ENCODE peak calls at places on chromosomes 7 and 10, in six cellular contexts. Z, I, E, S, K and R are unnamed samples.

GRCh38 chr10:132175907-132176581 is 10.7 kb upstream of the DPYSL4 start:
- DNase-seq in Z (peak), I (no peak), E (peak), S (no peak), K (no peak), R (no peak)

GRCh38 chr7:47337021-47337492 is 244.9 kb downstream of the TNS3 start:
- DNase-seq in Z (no peak), I (no peak), E (no peak), S (no peak), K (no peak), R (no peak)

GRCh38 chr10:50260791-50261281 is 9.5 kb upstream of the ASAH2 start:
- DNase-seq in Z (peak), I (no peak), E (no peak), S (peak), K (no peak), R (no peak)

GRCh38 chr10:69449841-69450240 is 1.4 kb upstream of the TSPAN15 start:
- DNase-seq in Z (peak), I (peak), E (peak), S (no peak), K (peak), R (peak)

GRCh38 chr7:15558747-15559146 is 3.1 kb downstream of the AGMO start:
- DNase-seq in Z (no peak), I (no peak), E (no peak), S (no peak), K (no peak), R (no peak)

GRCh38 chr10:16756561-16757221 is 60.5 kb downstream of the RSU1 start:
- DNase-seq in Z (no peak), I (no peak), E (no peak), S (no peak), K (no peak), R (no peak)

GRCh38 chr7:131381069-131381838 is 53.6 kb downstream of the MKLN1 start:
- DNase-seq in Z (no peak), I (no peak), E (no peak), S (no peak), K (no peak), R (no peak)

GRCh38 chr10:14032406-14032998 is 298.2 kb downstream of the FRMD4A start:
- DNase-seq in Z (no peak), I (peak), E (peak), S (no peak), K (peak), R (no peak)

GRCh38 chr10:113751116-113751728 is at the start of gene PLEKHS1:
- DNase-seq in Z (no peak), I (no peak), E (no peak), S (no peak), K (no peak), R (no peak)

GRCh38 chr7:55031075-55031474 is 12.3 kb downstream of the EGFR start:
- DNase-seq in Z (peak), I (no peak), E (no peak), S (no peak), K (no peak), R (no peak)

GRCh38 chr10:86964061-86964846 is 4.0 kb upstream of the ADIRF start:
- DNase-seq in Z (no peak), I (no peak), E (peak), S (no peak), K (no peak), R (no peak)

GRCh38 chr7:2958416-2959342 is 85.0 kb downstream of the CARD11 start:
- DNase-seq in Z (no peak), I (no peak), E (no peak), S (no peak), K (no peak), R (no peak)

GRCh38 chr7:44235582-44236332 is 35.0 kb downstream of the YKT6 start:
- DNase-seq in Z (no peak), I (no peak), E (peak), S (no peak), K (no peak), R (no peak)

GRCh38 chr7:33040803-33041516 is 21.6 kb downstream of the NT5C3A start:
- DNase-seq in Z (no peak), I (no peak), E (no peak), S (peak), K (no peak), R (peak)

GRCh38 chr10:7153750-7154149 is 257.1 kb downstream of the SFMBT2 start:
- DNase-seq in Z (no peak), I (no peak), E (no peak), S (no peak), K (no peak), R (peak)

GRCh38 chr7:99984593-99984992 is 8.8 kb upstream of the AZGP1 start:
- DNase-seq in Z (no peak), I (no peak), E (no peak), S (no peak), K (no peak), R (no peak)

GRCh38 chr10:67664936-67665335 is 31.1 kb downstream of the CTNNA3 start:
- DNase-seq in Z (no peak), I (no peak), E (no peak), S (no peak), K (no peak), R (no peak)

GRCh38 chr10:127405221-127405620 is 143.9 kb upstream of the NPS start:
- DNase-seq in Z (no peak), I (no peak), E (no peak), S (no peak), K (no peak), R (no peak)

GRCh38 chr7:2734761-2735571 is 47.0 kb downstream of the AMZ1 start:
- DNase-seq in Z (no peak), I (no peak), E (no peak), S (no peak), K (peak), R (peak)

GRCh38 chr10:35834916-35835499 is 192.9 kb upstream of the FZD8 start:
- DNase-seq in Z (no peak), I (no peak), E (no peak), S (no peak), K (no peak), R (no peak)

GRCh38 chr10:77006836-77007511 is 630.6 kb downstream of the KCNMA1 start:
- DNase-seq in Z (no peak), I (no peak), E (no peak), S (no peak), K (no peak), R (no peak)

GRCh38 chr10:127525686-127526085 is 23.4 kb upstream of the NPS start:
- DNase-seq in Z (no peak), I (no peak), E (no peak), S (no peak), K (no peak), R (no peak)

GRCh38 chr10:132314336-132314735 is 6.6 kb upstream of the STK32C start:
- DNase-seq in Z (no peak), I (no peak), E (no peak), S (no peak), K (no peak), R (no peak)

GRCh38 chr10:117587036-117587435 is 44.5 kb downstream of the EMX2 start:
- DNase-seq in Z (no peak), I (no peak), E (no peak), S (no peak), K (no peak), R (no peak)

GRCh38 chr10:75208177-75208576 is 2.4 kb upstream of the VDAC2 start:
- DNase-seq in Z (no peak), I (no peak), E (no peak), S (no peak), K (no peak), R (no peak)
- TF ChIP-seq GABPA in Z (no peak), I (no peak), E (no peak), S (no peak), K (no peak), R (no peak)

GRCh38 chr7:11831727-11832495 is at the start of gene THSD7A:
- DNase-seq in Z (peak), I (peak), E (peak), S (no peak), K (no peak), R (no peak)
- TF ChIP-seq GABPA in Z (no peak), I (no peak), E (no peak), S (no peak), K (no peak), R (no peak)

DNA sequence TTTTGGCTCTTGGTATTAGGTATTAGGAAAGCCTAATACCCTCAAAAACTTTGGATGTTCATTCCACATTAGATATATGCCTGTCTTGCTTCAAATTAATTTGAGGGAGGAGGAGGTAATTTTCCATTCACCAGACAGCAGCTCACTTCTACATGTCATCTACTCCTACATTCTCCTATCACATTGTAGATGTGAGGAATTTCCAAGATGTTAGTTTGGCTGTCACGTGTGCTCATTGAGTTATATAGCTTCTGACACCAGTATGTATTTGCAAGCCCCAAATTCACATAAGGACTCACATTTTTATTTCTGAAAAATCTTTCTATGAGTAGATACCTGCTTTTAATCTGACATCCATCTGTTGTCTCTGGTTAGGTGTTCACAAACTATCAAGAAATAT is 22.5 kb upstream of the SMKR1 start:
- DNase-seq in Z (no peak), I (no peak), E (no peak), S (no peak), K (no peak), R (no peak)
- TF ChIP-seq GABPA in Z (no peak), I (no peak), E (no peak), S (no peak), K (no peak), R (no peak)

DNA sequence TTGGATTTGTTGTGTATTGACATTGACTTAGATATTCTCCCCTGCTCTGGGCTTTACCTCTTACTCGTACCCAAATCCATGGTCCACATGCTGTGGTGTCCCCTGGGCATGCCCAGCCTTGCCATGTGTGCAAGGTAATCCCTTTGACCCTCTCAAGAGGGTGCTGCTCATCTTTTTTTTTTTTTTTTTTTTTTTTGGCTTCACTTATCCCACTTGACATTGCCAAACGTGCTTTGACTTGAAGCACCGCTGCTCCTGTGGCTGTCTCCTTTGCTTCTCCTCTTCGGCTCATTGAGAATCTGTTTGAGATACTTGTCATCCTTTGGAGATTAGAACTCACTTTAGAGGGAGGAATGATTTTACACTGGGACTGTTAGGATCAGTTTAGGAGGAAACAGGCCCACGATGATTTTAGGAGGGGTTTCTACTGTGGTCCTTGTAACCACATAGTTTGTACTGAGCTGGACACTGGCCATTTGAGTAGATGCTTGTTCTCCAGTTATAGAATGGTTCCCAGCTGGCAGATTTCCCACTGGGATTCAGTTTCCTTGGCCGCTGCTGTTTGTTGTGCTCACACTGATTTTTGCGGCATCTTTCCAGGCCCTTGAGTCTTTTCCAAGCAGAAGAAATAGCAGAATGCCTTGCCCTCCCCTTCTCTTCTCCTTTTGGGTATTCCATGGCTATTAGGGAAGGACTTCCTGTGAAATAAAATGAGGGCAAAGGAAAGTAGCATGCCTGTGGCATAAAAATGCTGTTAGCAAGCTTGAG is 184.8 kb downstream of the AUTS2 start:
- DNase-seq in Z (no peak), I (no peak), E (no peak), S (no peak), K (no peak), R (no peak)
- TF ChIP-seq GABPA in Z (no peak), I (no peak), E (no peak), S (no peak), K (no peak), R (no peak)

DNA sequence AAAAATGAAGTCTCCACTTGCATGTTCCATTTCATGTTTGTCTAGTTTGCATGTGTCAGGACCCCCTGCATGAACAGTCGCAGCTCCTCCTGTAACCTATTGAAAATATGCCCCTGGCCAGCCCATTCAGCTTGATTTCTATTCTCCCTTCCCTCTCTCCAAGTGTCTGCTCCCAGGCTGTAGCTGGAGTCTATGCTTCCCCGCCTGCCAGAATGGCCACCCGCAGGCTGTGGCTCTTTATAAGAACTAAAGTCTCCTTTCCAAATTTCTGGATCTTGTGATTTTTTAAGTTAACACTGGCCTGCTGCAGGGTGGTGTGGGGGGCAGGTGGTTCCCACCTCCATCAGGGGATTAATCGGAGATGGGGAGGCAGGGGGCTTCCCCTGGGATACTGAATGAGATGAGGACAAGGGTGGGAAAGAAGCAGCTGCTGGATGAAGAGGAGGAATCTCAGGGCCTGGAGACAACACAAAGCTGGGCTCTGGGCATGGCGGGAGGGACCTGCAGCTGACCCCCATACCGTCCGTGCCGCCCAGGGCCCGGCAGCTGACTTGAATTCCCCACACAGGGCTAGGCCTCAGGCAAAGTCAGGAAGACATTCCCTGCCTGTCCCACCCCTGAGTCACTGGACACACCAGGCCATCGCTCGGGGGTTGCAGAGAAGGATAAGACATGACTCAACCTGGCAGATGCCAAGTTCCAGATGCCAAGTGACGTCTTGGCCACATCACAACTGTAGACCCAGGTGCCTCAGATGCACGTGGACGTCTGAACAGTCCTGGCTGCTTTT is 399.5 kb upstream of the FOXK1 start:
- DNase-seq in Z (no peak), I (no peak), E (no peak), S (no peak), K (no peak), R (no peak)
- TF ChIP-seq GABPA in Z (no peak), I (no peak), E (no peak), S (no peak), K (no peak), R (no peak)

GRCh38 chr7:70312336-70312735 is 714.1 kb downstream of the AUTS2 start:
- DNase-seq in Z (no peak), I (no peak), E (no peak), S (no peak), K (no peak), R (no peak)
- TF ChIP-seq GABPA in Z (no peak), I (no peak), E (no peak), S (no peak), K (no peak), R (no peak)

DNA sequence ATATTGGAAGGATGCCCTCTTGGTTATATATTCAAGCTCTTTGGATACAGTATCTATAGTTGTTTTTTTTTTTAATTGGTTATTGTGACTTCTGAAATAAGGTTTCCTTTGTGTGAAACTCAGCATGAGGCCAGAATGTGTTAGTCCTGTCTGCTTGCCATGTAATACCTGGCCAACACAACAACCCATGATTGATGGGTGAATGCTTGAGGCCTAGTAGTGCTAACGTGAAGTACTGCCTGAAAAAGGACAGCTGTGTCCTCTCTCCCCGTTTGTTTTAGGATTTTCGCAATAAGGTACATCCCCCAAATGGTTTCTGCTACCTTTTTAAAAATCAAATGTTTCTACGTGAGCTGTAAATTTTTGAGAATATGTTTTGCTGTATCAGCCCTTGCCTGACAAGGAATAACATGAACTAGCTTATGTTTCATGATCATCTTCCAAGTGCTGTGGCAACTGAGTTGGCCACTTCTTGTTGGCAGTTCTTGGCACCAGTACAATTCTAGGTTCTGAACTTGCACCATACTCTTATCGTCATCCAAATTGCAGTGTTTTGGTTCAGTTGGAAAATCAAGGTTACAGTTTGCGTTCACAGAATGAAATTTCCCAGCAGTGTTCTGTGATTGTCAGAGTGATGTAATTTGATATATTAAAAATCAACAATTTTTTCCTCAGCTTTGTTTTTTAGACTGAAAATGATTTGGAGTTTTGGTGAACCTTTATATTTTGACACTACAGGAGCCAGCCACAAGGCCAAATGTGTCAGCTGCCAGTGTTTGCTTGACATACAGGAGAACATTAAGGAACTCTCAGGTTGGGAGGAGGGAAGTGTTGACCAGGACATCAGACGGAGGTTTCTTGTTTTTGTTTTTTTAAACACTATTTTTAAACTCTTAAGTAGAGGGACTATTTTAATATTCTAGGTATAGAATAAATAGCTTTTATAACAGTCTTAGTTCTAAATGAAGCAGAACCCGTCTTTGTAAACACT is 13.5 kb upstream of the ASCC1 start:
- DNase-seq in Z (no peak), I (no peak), E (no peak), S (no peak), K (no peak), R (no peak)
- TF ChIP-seq GABPA in Z (no peak), I (no peak), E (no peak), S (no peak), K (no peak), R (no peak)

GRCh38 chr7:40234046-40234445 is 99.2 kb downstream of the SUGCT start:
- DNase-seq in Z (no peak), I (no peak), E (no peak), S (no peak), K (no peak), R (no peak)

GRCh38 chr7:40234666-40235065 is 99.9 kb downstream of the SUGCT start:
- DNase-seq in Z (no peak), I (no peak), E (no peak), S (no peak), K (no peak), R (no peak)

GRCh38 chr7:40230086-40230485 is 95.3 kb downstream of the SUGCT start:
- DNase-seq in Z (no peak), I (no peak), E (no peak), S (no peak), K (no peak), R (no peak)

GRCh38 chr7:40231796-40232195 is 97.0 kb downstream of the SUGCT start:
- DNase-seq in Z (no peak), I (no peak), E (no peak), S (no peak), K (no peak), R (no peak)

DNA sequence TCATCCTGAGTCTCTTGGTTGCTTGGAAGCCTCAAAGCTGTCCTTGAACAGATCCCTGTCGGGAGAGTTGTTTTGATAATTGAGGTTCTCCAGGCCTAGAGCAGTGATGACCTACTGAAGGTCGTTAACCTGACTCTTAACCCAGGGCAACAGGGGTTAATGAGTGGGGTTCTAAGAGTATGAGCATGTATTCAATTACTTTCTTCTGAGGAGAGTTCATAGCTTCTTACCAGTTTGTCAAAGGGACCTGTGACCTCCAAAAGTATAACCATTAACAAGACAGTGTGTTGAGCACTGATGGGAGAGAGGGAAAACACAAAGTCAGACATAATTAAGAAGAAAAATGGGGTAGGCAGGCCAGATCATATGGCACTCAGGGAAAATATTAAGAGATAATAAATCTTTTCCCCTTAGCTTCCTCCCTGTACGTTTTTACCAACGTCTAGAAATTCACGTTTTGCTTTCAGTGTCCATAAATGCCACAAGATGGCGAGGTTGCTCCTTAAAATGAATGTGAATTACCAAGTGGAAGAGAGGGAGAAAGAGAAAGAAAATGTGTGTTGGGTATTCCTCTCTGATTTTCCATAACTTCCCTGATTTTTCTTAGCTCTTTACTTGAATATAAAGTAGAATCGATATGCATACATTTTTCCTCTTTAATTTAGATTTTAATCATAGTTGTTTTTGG is 97.6 kb downstream of the SUGCT start:
- DNase-seq in Z (peak), I (no peak), E (peak), S (no peak), K (no peak), R (peak)
- TF ChIP-seq GABPA in Z (no peak), I (no peak), E (no peak), S (no peak), K (no peak), R (no peak)

GRCh38 chr10:72029414-72029813 is 58.9 kb downstream of the SPOCK2 start:
- DNase-seq in Z (peak), I (no peak), E (no peak), S (no peak), K (no peak), R (no peak)
- TF ChIP-seq GABPA in Z (no peak), I (no peak), E (no peak), S (no peak), K (no peak), R (no peak)

DNA sequence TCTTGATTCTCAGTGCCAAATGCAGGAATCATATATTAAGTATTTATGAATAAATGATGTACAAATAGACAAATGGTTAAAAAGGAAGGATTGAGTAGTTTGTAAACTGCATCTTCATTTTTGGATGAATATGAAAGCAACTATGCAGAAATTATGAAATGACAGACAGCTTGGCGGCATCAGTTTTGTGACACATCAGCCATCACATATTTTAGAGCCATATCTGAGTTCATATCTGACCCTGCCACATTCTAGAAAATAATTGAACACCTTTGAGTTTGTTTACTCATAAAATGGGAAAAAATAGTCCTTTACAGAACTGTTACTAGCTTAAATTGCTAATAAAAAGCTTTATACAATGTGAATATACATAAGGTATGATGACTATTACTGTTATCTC is 448.2 kb downstream of the KIF20B start:
- DNase-seq in Z (no peak), I (no peak), E (no peak), S (no peak), K (no peak), R (no peak)
- TF ChIP-seq GABPA in Z (no peak), I (no peak), E (no peak), S (no peak), K (no peak), R (no peak)